ENCODE peak calls at places on chromosome 9, in four cellular contexts. S is Right ventricle myocardium inferior, C is H54, P is cardiac fibroblast. T is an unnamed sample.
A peak's percentile ranks its signal among the peaks of the same experiment; 100 is the strongest.

GRCh38 chr9:17735859-17736258 is 157.0 kb downstream of the SH3GL2 start:
- DNase-seq in P (no peak), C (no peak), S (no peak), T (no peak)

GRCh38 chr9:137669261-137669672 is 50.5 kb downstream of the EHMT1 start:
- DNase-seq in S (no peak), P (no peak), C (no peak), T (no peak)

GRCh38 chr9:90219548-90220118 is 423.0 kb downstream of the DIRAS2 start:
- DNase-seq in C (no peak), S (peak; percentile 65), P (no peak), T (no peak)

GRCh38 chr9:87184956-87185642 is 237.8 kb upstream of the GAS1 start:
- DNase-seq in C (no peak), P (peak; percentile 35), S (no peak), T (peak; percentile 87)

GRCh38 chr9:91930475-91930874 is 19.6 kb downstream of the ROR2 start:
- DNase-seq in C (no peak), S (no peak), P (peak; percentile 32), T (peak; percentile 44)

GRCh38 chr9:136762915-136763648 is 1.2 kb downstream of the LCN15 start:
- DNase-seq in C (peak; percentile 81), S (peak; percentile 74), P (no peak), T (peak; percentile 13)

GRCh38 chr9:92655366-92655765 is 14.6 kb downstream of the IPPK start:
- DNase-seq in P (no peak), C (no peak), S (no peak), T (no peak)

GRCh38 chr9:134128727-134129679 is 6.9 kb upstream of the WDR5 start:
- DNase-seq in S (no peak), P (no peak), C (no peak), T (no peak)

GRCh38 chr9:129613520-129614175 is 7.3 kb downstream of the C9orf50 start:
- DNase-seq in C (no peak), P (no peak), S (no peak), T (no peak)

T was measured in fibroblast of lung.